ENCODE peak calls at places on chromosomes 3 and 15, in six cellular contexts. S is retinal pigment epithelial cell, H is HCT116, Z is heart left ventricle, L is fibroblast of lung, G is cardiac muscle cell. K is an unnamed sample.

GRCh38 chr15:80266113-80266512 is 14.1 kb upstream of the CTXND1 start:
- DNase-seq in L (no peak), H (no peak), Z (no peak), S (no peak), G (no peak), K (no peak)

GRCh38 chr3:56758539-56758981 is 43.2 kb downstream of the ARHGEF3 start:
- DNase-seq in S (peak; percentile 95), H (peak; percentile 66), L (peak; percentile 93), Z (no peak), G (peak; percentile 92), K (peak; percentile 90)

GRCh38 chr3:89155811-89156210 is 48.4 kb downstream of the EPHA3 start:
- DNase-seq in G (peak; percentile 11), Z (no peak), S (no peak), L (no peak), H (no peak), K (no peak)

GRCh38 chr3:10550705-10551104 is 45.3 kb upstream of the ATP2B2 start:
- DNase-seq in H (no peak), S (no peak), Z (peak; percentile 18), L (peak; percentile 10), G (no peak), K (no peak)

GRCh38 chr15:92818658-92819311 is 81.3 kb upstream of the CHD2 start:
- DNase-seq in S (no peak), L (peak; percentile 28), H (no peak), Z (no peak), G (no peak), K (no peak)

GRCh38 chr3:159884661-159885402 is 103.8 kb upstream of the IL12A start:
- DNase-seq in H (no peak), S (no peak), L (no peak), G (peak; percentile 71), Z (no peak), K (no peak)

GRCh38 chr3:147652682-147653081 is 243.5 kb downstream of the ZIC1 start:
- DNase-seq in Z (no peak), S (no peak), H (no peak), G (no peak), L (peak; percentile 51), K (no peak)

GRCh38 chr3:146640955-146641867 is 36.1 kb upstream of the PLSCR5 start:
- DNase-seq in L (peak; percentile 20), S (no peak), G (peak; percentile 57), Z (no peak), H (peak; percentile 42), K (peak; percentile 8)

GRCh38 chr3:182671942-182672341 is 121.4 kb upstream of the ATP11B start:
- DNase-seq in H (no peak), G (peak; percentile 46), S (no peak), Z (no peak), L (peak; percentile 77), K (no peak)

GRCh38 chr15:25701716-25702465 is 161.2 kb downstream of the ATP10A start:
- DNase-seq in H (no peak), L (peak; percentile 53), Z (no peak), G (no peak), S (no peak), K (no peak)

GRCh38 chr15:47565986-47566385 is 151.3 kb upstream of the SEMA6D start:
- DNase-seq in H (no peak), L (no peak), Z (no peak), G (no peak), S (no peak), K (no peak)

GRCh38 chr3:16534914-16535301 is 21.4 kb upstream of the RFTN1 start:
- DNase-seq in S (no peak), Z (no peak), H (no peak), L (no peak), G (no peak), K (no peak)

GRCh38 chr3:150410311-150411105 is 2.4 kb downstream of the TSC22D2 start:
- DNase-seq in H (no peak), G (peak; percentile 47), S (no peak), L (peak; percentile 36), Z (peak; percentile 47), K (no peak)

GRCh38 chr3:160287666-160288065 is 62.4 kb downstream of the C3orf80 start:
- DNase-seq in S (no peak), L (no peak), G (peak; percentile 58), H (no peak), Z (no peak), K (no peak)

GRCh38 chr3:55074861-55075260 is 147.0 kb upstream of the LRTM1 start:
- DNase-seq in Z (no peak), H (no peak), S (no peak), L (no peak), G (no peak), K (no peak)

GRCh38 chr3:84967767-84968581 is 9.2 kb downstream of the CADM2 start:
- DNase-seq in H (no peak), L (peak; percentile 21), G (no peak), S (peak; percentile 58), Z (no peak), K (no peak)

GRCh38 chr15:53978248-53978906 is at the start of gene UNC13C:
- DNase-seq in H (no peak), G (no peak), S (no peak), Z (no peak), L (no peak), K (no peak)

GRCh38 chr3:129592362-129593150 is 13.9 kb downstream of the PLXND1 start:
- DNase-seq in L (no peak), H (no peak), S (no peak), Z (peak; percentile 87), G (peak; percentile 72), K (no peak)

GRCh38 chr15:62506217-62506805 is 341.2 kb upstream of the C2CD4B start:
- DNase-seq in S (peak; percentile 62), G (peak; percentile 80), L (peak; percentile 72), Z (peak; percentile 21), H (no peak), K (no peak)

GRCh38 chr3:40714771-40715170 is 190.0 kb downstream of the ZNF621 start:
- DNase-seq in S (no peak), G (no peak), Z (no peak), L (no peak), H (no peak), K (no peak)

GRCh38 chr3:89098964-89099585 is 8.3 kb upstream of the EPHA3 start:
- DNase-seq in H (peak; percentile 7), S (no peak), L (peak; percentile 53), G (peak; percentile 72), Z (no peak), K (no peak)

GRCh38 chr3:187027531-187027936 is 97.2 kb downstream of the ST6GAL1 start:
- DNase-seq in H (no peak), S (no peak), Z (no peak), L (no peak), G (no peak), K (no peak)

GRCh38 chr3:190807719-190808375 is 54.6 kb downstream of the GMNC start:
- DNase-seq in Z (peak; percentile 86), L (no peak), G (peak; percentile 14), S (no peak), H (no peak), K (no peak)

GRCh38 chr15:67165653-67166260 is 88.7 kb downstream of the AAGAB start:
- DNase-seq in S (no peak), L (peak; percentile 94), H (no peak), Z (no peak), G (peak; percentile 56), K (no peak)

GRCh38 chr15:67164401-67164791 is 90.1 kb downstream of the AAGAB start:
- DNase-seq in H (no peak), Z (no peak), L (peak; percentile 56), G (peak; percentile 35), S (no peak), K (no peak)

GRCh38 chr15:67163180-67163579 is 91.3 kb downstream of the AAGAB start:
- DNase-seq in G (no peak), S (no peak), Z (no peak), H (no peak), L (no peak), K (no peak)

GRCh38 chr15:67166280-67167009 is 88.0 kb downstream of the AAGAB start:
- DNase-seq in H (no peak), G (no peak), S (no peak), L (no peak), Z (no peak), K (no peak)

GRCh38 chr15:67164811-67165652 is 89.4 kb downstream of the AAGAB start:
- DNase-seq in G (peak; percentile 50), H (no peak), L (peak; percentile 87), S (no peak), Z (peak; percentile 66), K (no peak)
- TF ChIP-seq CTCF in G (no peak), H (no peak), L (no peak), S (peak; percentile 10), Z (no peak), K (no peak)

GRCh38 chr3:52779411-52780297 is 2.3 kb downstream of the ITIH1 start:
- DNase-seq in H (no peak), Z (no peak), S (no peak), L (no peak), G (no peak), K (no peak)

GRCh38 chr3:52777959-52778805 is 783 bp downstream of the ITIH1 start:
- DNase-seq in Z (no peak), S (no peak), L (no peak), H (no peak), G (no peak), K (no peak)

GRCh38 chr3:52777127-52777958 is at the start of gene ITIH1:
- DNase-seq in L (no peak), H (no peak), G (no peak), Z (no peak), S (no peak), K (no peak)

GRCh38 chr3:52780298-52780585 is 2.8 kb downstream of the ITIH1 start:
- DNase-seq in H (no peak), L (no peak), G (no peak), S (no peak), Z (peak; percentile 3), K (no peak)

DNA sequence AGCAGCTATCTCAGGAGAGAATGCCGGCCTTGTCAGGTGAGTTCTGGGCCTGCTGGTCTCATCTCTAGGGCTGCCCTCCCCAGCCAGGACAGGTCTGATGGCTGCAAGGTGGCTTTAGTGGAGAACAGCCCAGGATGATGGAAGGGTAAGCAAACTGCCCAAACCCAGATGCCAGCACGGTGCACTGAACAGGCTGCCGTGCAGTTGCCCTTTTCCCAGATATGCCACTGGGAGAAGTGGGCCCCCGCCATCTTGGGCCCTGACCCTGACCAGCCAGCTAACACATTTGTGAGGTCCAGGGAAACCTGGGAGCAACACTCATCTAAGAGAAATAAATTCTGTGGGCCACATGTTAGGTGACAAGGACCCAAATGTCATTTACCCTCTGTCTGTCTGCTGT is 1.6 kb downstream of the ITIH1 start:
- DNase-seq in G (no peak), S (no peak), L (no peak), H (no peak), Z (no peak), K (no peak)
- H3K4me3 ChIP-seq in G (no peak overlapping the region), S (no peak overlapping the region), L (no peak overlapping the region), H (no peak overlapping the region), Z (no peak overlapping the region), K (no peak overlapping the region)

DNA sequence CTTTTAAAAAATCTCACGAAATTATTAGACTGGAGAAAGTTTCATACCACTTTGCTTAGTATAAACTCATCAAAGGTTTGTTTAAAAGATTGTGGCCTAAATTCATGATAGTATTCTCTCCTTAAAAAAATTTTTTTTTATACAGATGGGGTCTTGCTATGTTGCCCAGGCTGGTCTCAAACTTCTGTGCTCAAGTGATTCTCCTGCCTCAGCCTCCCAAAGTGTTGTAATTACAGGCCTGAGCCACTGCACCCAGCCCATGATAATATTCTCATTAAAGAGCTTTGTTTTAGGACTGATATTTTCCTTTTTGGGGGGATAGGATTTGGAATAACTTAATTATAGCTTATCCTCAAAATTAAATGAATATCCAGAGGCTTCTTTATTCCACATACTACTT is 19.9 kb downstream of the ECT2 start:
- DNase-seq in S (no peak), H (no peak), Z (no peak), G (no peak), L (no peak), K (no peak)
- TF ChIP-seq CTCF in S (no peak), H (no peak), Z (no peak), G (no peak), L (no peak), K (no peak)

GRCh38 chr15:74787251-74788041 is 5.6 kb downstream of the CSK start:
- DNase-seq in H (no peak), Z (peak; percentile 75), G (peak; percentile 76), L (peak; percentile 74), S (no peak), K (no peak)
- H3K4me3 ChIP-seq in H (no peak overlapping the region), Z (no peak overlapping the region), G (no peak overlapping the region), L (no peak overlapping the region), S (no peak overlapping the region), K (no peak overlapping the region)